ENCODE peak calls at places on chromosomes 6 and 20, in four cellular contexts. One of them, this sample, is unnamed.

GRCh38 chr20:62677678-62678077 is 31.0 kb upstream of the NTSR1 start:
- DNase-seq in psoas muscle: no peak
- DNase-seq in right lobe of liver: no peak
- DNase-seq in ACHN: no peak
- DNase-seq in this sample: no peak

GRCh38 chr6:136860043-136860442 is 37.7 kb downstream of the PEX7 start:
- DNase-seq in psoas muscle: no peak
- DNase-seq in ACHN: no peak
- DNase-seq in right lobe of liver: no peak
- DNase-seq in this sample: no peak

GRCh38 chr6:74404366-74404765 is 708.4 kb downstream of the CD109 start:
- DNase-seq in ACHN: no peak
- DNase-seq in psoas muscle: no peak
- DNase-seq in right lobe of liver: no peak
- DNase-seq in this sample: no peak

GRCh38 chr6:139135578-139136545 is 982 bp downstream of the HECA start:
- DNase-seq in right lobe of liver: peak; percentile 87
- DNase-seq in psoas muscle: peak; percentile 75
- DNase-seq in ACHN: peak; percentile 20
- DNase-seq in this sample: peak; percentile 87

GRCh38 chr6:6348251-6348650 is 27.8 kb upstream of the F13A1 start:
- DNase-seq in right lobe of liver: no peak
- DNase-seq in psoas muscle: no peak
- DNase-seq in ACHN: no peak
- DNase-seq in this sample: no peak

GRCh38 chr6:34560366-34561226 is 4.5 kb upstream of the SPDEF start:
- DNase-seq in right lobe of liver: no peak
- DNase-seq in ACHN: peak; percentile 12
- DNase-seq in psoas muscle: no peak
- DNase-seq in this sample: no peak

GRCh38 chr6:166864333-166864732 is 92.0 kb downstream of the RNASET2 start:
- DNase-seq in ACHN: no peak
- DNase-seq in psoas muscle: no peak
- DNase-seq in right lobe of liver: no peak
- DNase-seq in this sample: no peak

GRCh38 chr6:39049575-39050283 is 1.1 kb downstream of the GLP1R start:
- DNase-seq in psoas muscle: no peak
- DNase-seq in right lobe of liver: no peak
- DNase-seq in ACHN: no peak
- DNase-seq in this sample: no peak

GRCh38 chr6:2868637-2869379 is 27.1 kb upstream of the SERPINB1 start:
- DNase-seq in ACHN: no peak
- DNase-seq in psoas muscle: no peak
- DNase-seq in right lobe of liver: no peak
- DNase-seq in this sample: no peak

GRCh38 chr6:37019065-37019450 is 13.6 kb downstream of the FGD2 start:
- DNase-seq in psoas muscle: no peak
- DNase-seq in right lobe of liver: peak; percentile 80
- DNase-seq in ACHN: peak; percentile 22
- DNase-seq in this sample: no peak

GRCh38 chr6:44002591-44003344 is 124.5 kb downstream of the MRPL14 start:
- DNase-seq in right lobe of liver: no peak
- DNase-seq in ACHN: peak; percentile 64
- DNase-seq in psoas muscle: peak; percentile 70
- DNase-seq in this sample: peak; percentile 73

GRCh38 chr6:146355521-146356100 is 188.0 kb upstream of the RAB32 start:
- DNase-seq in psoas muscle: no peak
- DNase-seq in ACHN: no peak
- DNase-seq in right lobe of liver: no peak
- DNase-seq in this sample: no peak

GRCh38 chr6:156396791-156397418 is 380.3 kb upstream of the ARID1B start:
- DNase-seq in ACHN: no peak
- DNase-seq in psoas muscle: no peak
- DNase-seq in right lobe of liver: no peak
- DNase-seq in this sample: no peak

GRCh38 chr6:116556814-116557403 is 3.4 kb downstream of the CALHM4 start:
- DNase-seq in ACHN: no peak
- DNase-seq in psoas muscle: no peak
- DNase-seq in right lobe of liver: no peak
- DNase-seq in this sample: no peak

GRCh38 chr6:35469711-35470662 is 1.8 kb downstream of the RPL10A start:
- DNase-seq in ACHN: no peak
- DNase-seq in right lobe of liver: no peak
- DNase-seq in psoas muscle: no peak
- DNase-seq in this sample: no peak

GRCh38 chr20:46243707-46244628 is 64.3 kb downstream of the CDH22 start:
- DNase-seq in ACHN: peak; percentile 1
- DNase-seq in right lobe of liver: no peak
- DNase-seq in psoas muscle: no peak
- DNase-seq in this sample: no peak

GRCh38 chr6:144145546-144145945 is 4.8 kb upstream of the STX11 start:
- DNase-seq in ACHN: no peak
- DNase-seq in psoas muscle: no peak
- DNase-seq in right lobe of liver: no peak
- DNase-seq in this sample: no peak

GRCh38 chr20:48682529-48683385 is 145.0 kb downstream of the PREX1 start:
- DNase-seq in psoas muscle: peak; percentile 74
- DNase-seq in right lobe of liver: peak; percentile 88
- DNase-seq in ACHN: no peak
- DNase-seq in this sample: peak; percentile 91